ENCODE peak calls at places on chromosome 14, in nine cellular contexts. K is posterior vena cava, N is substantia nigra, X is kidney epithelial cell, I is amygdala, O is neural progenitor cell, M is foreskin fibroblast, C is NCI-H1092, H is IMR-90. R is an unnamed sample.

GRCh38 chr14:95011449-95012020 is 145.8 kb downstream of the DICER1 start:
- DNase-seq in O (peak; percentile 56), C (no peak), N (no peak), X (no peak), M (no peak), I (no peak), H (no peak), K (no peak), R (no peak)

GRCh38 chr14:61479746-61480502 is 158.5 kb downstream of the PRKCH start:
- DNase-seq in I (no peak), N (no peak), O (no peak), C (no peak), M (no peak), K (no peak), X (no peak), H (peak; percentile 66), R (peak; percentile 73)

GRCh38 chr14:79767278-79767677 is 444.0 kb downstream of the DIO2 start:
- DNase-seq in M (no peak), N (no peak), X (no peak), I (no peak), C (no peak), H (no peak), O (no peak), K (no peak), R (no peak)

GRCh38 chr14:64684091-64684490 is 20.1 kb upstream of the PLEKHG3 start:
- DNase-seq in C (no peak), I (no peak), K (no peak), M (no peak), H (peak; percentile 73), O (no peak), X (no peak), N (no peak), R (no peak)

GRCh38 chr14:67911506-67911905 is 91.9 kb downstream of the RAD51B start:
- DNase-seq in X (no peak), N (no peak), H (peak; percentile 28), K (no peak), I (no peak), C (no peak), M (no peak), O (no peak), R (no peak)

GRCh38 chr14:90740081-90740480 is 76.1 kb downstream of the TTC7B start:
- DNase-seq in C (no peak), K (no peak), H (no peak), X (no peak), N (no peak), O (no peak), M (no peak), I (no peak), R (no peak)

GRCh38 chr14:93458234-93458633 is 27.5 kb downstream of the UNC79 start:
- DNase-seq in K (no peak), M (no peak), O (no peak), I (no peak), C (no peak), H (no peak), X (no peak), N (no peak), R (no peak)

GRCh38 chr14:68513137-68513536 is 279.7 kb downstream of the ZFP36L1 start:
- DNase-seq in C (no peak), N (no peak), I (no peak), X (no peak), O (no peak), H (no peak), M (no peak), K (no peak), R (no peak)

GRCh38 chr14:63027719-63028118 is 17.5 kb downstream of the KCNH5 start:
- DNase-seq in X (no peak), N (no peak), O (no peak), C (no peak), K (no peak), H (peak; percentile 21), I (no peak), M (no peak), R (no peak)

GRCh38 chr14:68772761-68773381 is 20.0 kb downstream of the ZFP36L1 start:
- DNase-seq in M (no peak), O (no peak), X (no peak), N (no peak), I (no peak), C (no peak), H (no peak), K (peak; percentile 36), R (no peak)

GRCh38 chr14:31127690-31128089 is 79.9 kb downstream of the HECTD1 start:
- DNase-seq in N (no peak), X (peak; percentile 28), K (no peak), M (no peak), H (no peak), O (no peak), C (no peak), I (no peak), R (no peak)

GRCh38 chr14:64632056-64632455 is 72.2 kb upstream of the PLEKHG3 start:
- DNase-seq in C (no peak), O (no peak), H (no peak), X (no peak), I (no peak), N (peak; percentile 18), K (no peak), M (peak; percentile 16), R (no peak)

GRCh38 chr14:30180219-30180618 is 252.6 kb upstream of the PRKD1 start:
- DNase-seq in O (no peak), I (no peak), K (no peak), X (no peak), H (peak; percentile 63), M (peak; percentile 35), C (no peak), N (no peak), R (peak; percentile 72)

GRCh38 chr14:35335388-35336092 is 43.4 kb downstream of the PSMA6 start:
- DNase-seq in H (no peak), I (no peak), X (no peak), C (no peak), M (peak; percentile 29), N (no peak), K (no peak), O (no peak), R (no peak)